ENCODE peak calls at places on chromosomes 11 and 22, in six cellular contexts. B is thoracic aorta, C is tibial nerve, F is right cardiac atrium, M is A549, W is H1. K is an unnamed sample.

GRCh38 chr11:12924650-12925049 is 84.5 kb upstream of the RASSF10 start:
- DNase-seq in B (no peak), C (no peak), F (no peak), M (no peak), W (no peak), K (no peak)

GRCh38 chr11:96267490-96268010 is 75.4 kb downstream of the MAML2 start:
- DNase-seq in B (no peak), C (no peak), F (no peak), M (no peak), W (no peak), K (no peak)

GRCh38 chr22:31556627-31557203 is 60.4 kb downstream of the SFI1 start:
- DNase-seq in B (no peak), C (peak; percentile 28), F (no peak), M (peak; percentile 18), W (no peak), K (no peak)

GRCh38 chr11:72781313-72782080 is 12.3 kb downstream of the STARD10 start:
- DNase-seq in B (no peak), C (no peak), F (peak; percentile 78), M (peak; percentile 77), W (no peak), K (no peak)

GRCh38 chr11:12680246-12680939 is 6.2 kb downstream of the TEAD1 start:
- DNase-seq in B (peak; percentile 18), C (peak; percentile 75), F (peak; percentile 95), M (no peak), W (peak; percentile 86), K (peak; percentile 76)

GRCh38 chr22:46754110-46754799 is 8.2 kb upstream of the TBC1D22A start:
- DNase-seq in B (peak; percentile 97), C (peak; percentile 83), F (peak; percentile 97), M (peak; percentile 90), W (no peak), K (no peak)

GRCh38 chr11:73404048-73404447 is 27.8 kb downstream of the RELT start:
- DNase-seq in B (no peak), C (peak; percentile 82), F (peak; percentile 88), M (peak; percentile 59), W (no peak), K (peak; percentile 13)

GRCh38 chr11:117849781-117850414 is 25.4 kb upstream of the FXYD2 start:
- DNase-seq in B (no peak), C (no peak), F (no peak), M (no peak), W (no peak), K (no peak)

GRCh38 chr22:24305260-24305692 is 34.6 kb downstream of the SPECC1L start:
- DNase-seq in B (no peak), C (no peak), F (no peak), M (no peak), W (no peak), K (no peak)

GRCh38 chr11:12756101-12756500 is 81.9 kb downstream of the TEAD1 start:
- DNase-seq in B (no peak), C (no peak), F (no peak), M (no peak), W (no peak), K (no peak)

GRCh38 chr11:86896486-86896885 is 58.7 kb downstream of the FZD4 start:
- DNase-seq in B (no peak), C (no peak), F (no peak), M (no peak), W (no peak), K (no peak)

GRCh38 chr11:128598755-128599154 is 11.4 kb upstream of the ETS1 start:
- DNase-seq in B (no peak), C (no peak), F (no peak), M (no peak), W (no peak), K (no peak)

GRCh38 chr11:17350455-17351170 is 987 bp upstream of the NCR3LG1 start:
- DNase-seq in B (no peak), C (no peak), F (no peak), M (no peak), W (no peak), K (no peak)

GRCh38 chr11:128453444-128454336 is 133.7 kb downstream of the ETS1 start:
- DNase-seq in B (peak; percentile 55), C (peak; percentile 73), F (peak; percentile 82), M (no peak), W (no peak), K (no peak)

GRCh38 chr11:82714346-82715174 is 19.1 kb downstream of the FAM181B start:
- DNase-seq in B (no peak), C (no peak), F (no peak), M (no peak), W (no peak), K (no peak)
- H3K4me1 ChIP-seq in B (no peaks in the 10 kb centered on the region), C (no peaks in the 10 kb centered on the region), F (no peaks in the 10 kb centered on the region), M (no peaks in the 10 kb centered on the region), W (no peaks in the 10 kb centered on the region), K (no peaks in the 10 kb centered on the region)

GRCh38 chr11:65616575-65617001 is 1.0 kb downstream of the PCNX3 start:
- DNase-seq in B (no peak), C (no peak), F (no peak), M (no peak), W (no peak), K (no peak)
- H3K27ac ChIP-seq in B (no peak overlapping the region), C (peak overlapping the region; percentile 96), F (no peak overlapping the region), M (peak overlapping the region; percentile 86), W (no peak overlapping the region), K (no peak overlapping the region)

DNA sequence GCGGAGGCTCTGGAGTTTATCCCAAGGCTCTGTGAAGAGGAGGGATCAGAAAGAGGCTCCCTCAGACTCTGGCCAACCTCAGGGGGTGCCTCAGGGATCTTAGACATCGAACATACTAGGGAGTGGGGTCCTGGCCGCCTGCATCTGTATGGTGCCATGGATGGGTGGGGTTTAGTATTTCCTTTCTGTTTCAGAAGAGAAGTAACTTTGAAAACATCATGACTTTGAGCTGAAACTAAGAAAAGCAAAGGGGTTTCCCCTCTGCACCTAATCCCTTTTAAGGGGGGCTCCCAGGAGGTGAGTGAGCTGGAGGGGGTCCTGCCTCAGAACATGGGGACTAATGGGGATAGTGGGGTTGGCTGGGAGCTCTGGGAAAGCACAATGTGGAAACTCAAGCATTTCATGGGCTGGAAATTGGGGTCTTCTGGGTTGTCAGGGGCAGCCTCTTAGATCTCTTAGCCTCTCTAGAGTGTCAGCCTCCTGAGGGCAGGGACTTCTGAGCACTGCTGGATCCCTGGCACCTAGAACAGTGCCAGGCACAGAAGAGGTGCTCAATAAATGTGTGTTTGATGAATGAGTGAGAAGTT is 11.8 kb upstream of the SSTR3 start:
- DNase-seq in B (no peak), C (no peak), F (no peak), M (no peak), W (no peak), K (no peak)
- H3K4me3 ChIP-seq in B (no peak overlapping the region), C (no peak overlapping the region), F (no peak overlapping the region), M (no peak overlapping the region), W (no peak overlapping the region), K (no peak overlapping the region)

GRCh38 chr11:134727636-134728035 is 315.6 kb upstream of the B3GAT1 start:
- DNase-seq in B (no peak), C (no peak), F (no peak), M (no peak), W (no peak), K (no peak)
- H3K4me1 ChIP-seq in B (no peaks in the 10 kb centered on the region), C (no peaks in the 10 kb centered on the region), F (no peaks in the 10 kb centered on the region), M (no peaks in the 10 kb centered on the region), W (peaks cover 9% of the 10 kb centered on the region), K (peaks cover 6% of the 10 kb centered on the region)